ENCODE peak calls at places on chromosomes 13 and 19, in seven cellular contexts. P is NCI-H1092; F is activated CD4-positive, alpha-beta T cell treated with anti-CD3 and anti-CD28 coated beads, Interleukin-2, amount 50 U/mL, for 1 hour; U is stimulated activated CD4-positive, alpha-beta T cell treated with anti-CD3 and anti-CD28 coated beads, Interleukin-1b, Interleukin-23, amount 100 ng/mL, for 4 hours; C is cardiac fibroblast; L is stimulated activated CD8-positive, alpha-beta memory T cell treated with anti-CD3 and anti-CD28 coated beads, Interleukin-7, amount 100 ng/mL, for 24 hours; X is stimulated activated naive CD8-positive, alpha-beta T cell treated with anti-CD3 and anti-CD28 coated beads, Interleukin-15, amount 100 ng/mL, for 72 hours. O is an unnamed sample.

GRCh38 chr19:41699231-41699967 is 9.0 kb upstream of the CEACAM5 start:
- DNase-seq in L (no peak), U (no peak), X (no peak), P (no peak), C (no peak), F (no peak), O (no peak)

GRCh38 chr13:40063743-40064142 is 408.3 kb downstream of the COG6 start:
- DNase-seq in C (no peak), U (no peak), L (no peak), F (no peak), X (no peak), P (no peak), O (no peak)

GRCh38 chr13:45659536-45659935 is 42.6 kb upstream of the CBY2 start:
- DNase-seq in X (no peak), F (no peak), U (no peak), L (no peak), C (no peak), P (no peak), O (no peak)

GRCh38 chr19:35936738-35937268 is 629 bp downstream of the LRFN3 start:
- DNase-seq in C (no peak), X (no peak), P (no peak), F (no peak), L (no peak), U (no peak), O (no peak)

GRCh38 chr13:29920018-29920643 is 69.7 kb upstream of the UBL3 start:
- DNase-seq in P (no peak), C (no peak), U (no peak), L (no peak), X (no peak), F (no peak), O (no peak)

GRCh38 chr13:22173605-22174004 is 502.7 kb downstream of the FGF9 start:
- DNase-seq in P (no peak), F (no peak), X (no peak), U (no peak), C (no peak), L (no peak), O (no peak)

GRCh38 chr19:21128901-21129698 is 12.7 kb upstream of the ZNF431 start:
- DNase-seq in C (peak), P (no peak), X (no peak), F (no peak), L (no peak), U (no peak), O (no peak)

GRCh38 chr13:44350775-44351504 is 22.7 kb upstream of the SERP2 start:
- DNase-seq in U (no peak), F (no peak), X (no peak), C (no peak), P (no peak), L (no peak), O (no peak)

GRCh38 chr13:33723772-33724435 is 94.0 kb upstream of the RFC3 start:
- DNase-seq in F (peak), L (peak), U (peak), C (peak), X (peak), P (peak), O (peak)

GRCh38 chr13:39524795-39525194 is 78.2 kb downstream of the LHFPL6 start:
- DNase-seq in U (no peak), F (no peak), X (no peak), C (no peak), P (no peak), L (no peak), O (no peak)

GRCh38 chr13:88887045-88887662 is 1216.0 kb downstream of the SLITRK5 start:
- DNase-seq in F (no peak), U (no peak), L (no peak), P (no peak), C (no peak), X (no peak), O (no peak)

GRCh38 chr19:29845576-29846176 is 33.9 kb downstream of the CCNE1 start:
- DNase-seq in C (peak), U (peak), L (no peak), F (no peak), P (no peak), X (no peak), O (no peak)

GRCh38 chr19:51480590-51480989 is 2.3 kb downstream of the CEACAM18 start:
- DNase-seq in X (no peak), P (no peak), C (peak), U (no peak), F (no peak), L (no peak), O (peak)

GRCh38 chr13:20518652-20519051 is 7.0 kb downstream of the CRYL1 start:
- DNase-seq in P (no peak), F (no peak), C (peak), U (no peak), X (no peak), L (no peak), O (no peak)

GRCh38 chr13:68636784-68637183 is 1406.6 kb upstream of the PCDH9 start:
- DNase-seq in P (no peak), L (no peak), U (no peak), X (no peak), F (no peak), C (no peak), O (no peak)

GRCh38 chr19:17576758-17577532 is 21.5 kb downstream of the COLGALT1 start:
- DNase-seq in F (no peak), P (no peak), X (no peak), L (no peak), C (peak), U (no peak), O (peak)

GRCh38 chr19:13098291-13099072 is 4.2 kb downstream of the LYL1 start:
- DNase-seq in L (no peak), P (no peak), X (no peak), C (peak), U (no peak), F (no peak), O (no peak)

GRCh38 chr19:12801466-12802266 is at the start of the genes PRDX2 and THSD8:
- DNase-seq in X (peak), L (no peak), F (peak), U (peak), C (peak), P (peak), O (peak)

GRCh38 chr13:92602560-92602959 is 624.0 kb upstream of the GPC6 start:
- DNase-seq in U (no peak), P (no peak), F (no peak), X (no peak), C (peak), L (no peak), O (no peak)

GRCh38 chr13:59047546-59047945 is 1116.2 kb downstream of the DIAPH3 start:
- DNase-seq in F (no peak), L (no peak), C (no peak), P (no peak), X (no peak), U (no peak), O (no peak)

GRCh38 chr19:41744850-41745249 is 10.5 kb upstream of the CEACAM6 start:
- DNase-seq in X (no peak), C (no peak), U (no peak), L (no peak), P (no peak), F (no peak), O (no peak)

GRCh38 chr13:91652389-91652788 is 254.0 kb downstream of the GPC5 start:
- DNase-seq in L (no peak), U (no peak), X (no peak), P (no peak), C (no peak), F (no peak), O (no peak)

GRCh38 chr19:36973021-36973843 is 57.1 kb downstream of the ZNF568 start:
- DNase-seq in C (peak), F (peak), U (peak), P (peak), X (peak), L (peak), O (peak)

GRCh38 chr13:88622362-88622973 is 951.3 kb downstream of the SLITRK5 start:
- DNase-seq in F (no peak), P (no peak), C (no peak), U (no peak), L (no peak), X (no peak), O (no peak)

GRCh38 chr19:616732-617526 is 16.4 kb downstream of the POLRMT start:
- DNase-seq in U (no peak), X (no peak), P (no peak), L (no peak), C (no peak), F (no peak), O (no peak)

GRCh38 chr13:45521292-45521691 is 56.6 kb downstream of the COG3 start:
- DNase-seq in C (no peak), U (no peak), P (no peak), F (no peak), L (no peak), X (no peak), O (no peak)